ENCODE peak calls at places on chromosomes 7 and 10, in five cellular contexts. I, X, H, K and B are unnamed samples.

GRCh38 chr7:66198461-66198860 is 6.7 kb upstream of the TPST1 start:
- DNase-seq in I (no peak), X (no peak), H (no peak), K (no peak), B (no peak)

GRCh38 chr7:2738766-2739549 is 51.0 kb downstream of the AMZ1 start:
- DNase-seq in I (no peak), X (no peak), H (no peak), K (no peak), B (no peak)

GRCh38 chr7:14125998-14126397 is 136.5 kb upstream of the ETV1 start:
- DNase-seq in I (no peak), X (no peak), H (no peak), K (no peak), B (no peak)

GRCh38 chr10:6813876-6814275 is 233.8 kb upstream of the PRKCQ start:
- DNase-seq in I (no peak), X (no peak), H (no peak), K (no peak), B (no peak)

GRCh38 chr10:121580276-121581116 is 17.7 kb downstream of the FGFR2 start:
- DNase-seq in I (no peak), X (no peak), H (no peak), K (no peak), B (no peak)

GRCh38 chr7:28157311-28157710 is 23.3 kb downstream of the JAZF1 start:
- DNase-seq in I (no peak), X (no peak), H (no peak), K (no peak), B (no peak)

GRCh38 chr7:37285701-37286475 is 162.8 kb downstream of the ELMO1 start:
- DNase-seq in I (no peak), X (no peak), H (no peak), K (no peak), B (no peak)

GRCh38 chr10:123573236-123574147 is 92.7 kb upstream of the GPR26 start:
- DNase-seq in I (no peak), X (no peak), H (peak), K (no peak), B (no peak)

GRCh38 chr7:28272461-28272877 is 91.9 kb upstream of the JAZF1 start:
- DNase-seq in I (no peak), X (no peak), H (no peak), K (peak), B (peak)

GRCh38 chr7:44604941-44605340 is 1.5 kb upstream of the OGDH start:
- DNase-seq in I (no peak), X (no peak), H (no peak), K (no peak), B (no peak)

GRCh38 chr7:107396990-107397389 is 72.9 kb upstream of the GPR22 start:
- DNase-seq in I (no peak), X (no peak), H (peak), K (no peak), B (no peak)

GRCh38 chr7:50848203-50848602 is 65.5 kb upstream of the GRB10 start:
- DNase-seq in I (no peak), X (no peak), H (no peak), K (no peak), B (no peak)

GRCh38 chr10:14564268-14564744 is 210.4 kb downstream of the FAM107B start:
- DNase-seq in I (no peak), X (no peak), H (no peak), K (no peak), B (no peak)

GRCh38 chr7:125563964-125564529 is 634.4 kb upstream of the POT1 start:
- DNase-seq in I (no peak), X (no peak), H (no peak), K (no peak), B (no peak)

GRCh38 chr7:5425507-5426225 is 2.0 kb upstream of the TNRC18 start:
- DNase-seq in I (no peak), X (no peak), H (no peak), K (no peak), B (peak)

GRCh38 chr7:91569702-91570457 is 305.6 kb downstream of the FZD1 start:
- DNase-seq in I (no peak), X (no peak), H (no peak), K (no peak), B (peak)

GRCh38 chr10:69972951-69973350 is 79.7 kb upstream of the MACROH2A2 start:
- DNase-seq in I (no peak), X (no peak), H (no peak), K (no peak), B (no peak)

GRCh38 chr7:36658603-36659516 is 65.4 kb downstream of the AOAH start:
- DNase-seq in I (no peak), X (no peak), H (no peak), K (no peak), B (peak)

GRCh38 chr10:96271017-96271815 is at the start of gene BLNK:
- DNase-seq in I (no peak), X (no peak), H (no peak), K (no peak), B (no peak)

GRCh38 chr10:33258951-33259350 is 75.5 kb downstream of the NRP1 start:
- DNase-seq in I (no peak), X (no peak), H (no peak), K (no peak), B (no peak)

GRCh38 chr7:117862378-117862777 is 10.9 kb downstream of the CTTNBP2 start:
- DNase-seq in I (no peak), X (no peak), H (no peak), K (no peak), B (no peak)

GRCh38 chr7:130367088-130367755 is 13.1 kb upstream of the CPA1 start:
- DNase-seq in I (no peak), X (no peak), H (peak), K (no peak), B (no peak)

GRCh38 chr7:142791502-142791901 is 20.7 kb downstream of the PRSS2 start:
- DNase-seq in I (no peak), X (no peak), H (no peak), K (no peak), B (no peak)

GRCh38 chr7:70647801-70648491 is 484.0 kb upstream of the GALNT17 start:
- DNase-seq in I (no peak), X (peak), H (peak), K (no peak), B (no peak)

GRCh38 chr10:98748298-98748697 is 301.6 kb upstream of the HPS1 start:
- DNase-seq in I (no peak), X (no peak), H (no peak), K (no peak), B (no peak)

GRCh38 chr7:79876769-79877362 is 257.8 kb upstream of the GNAI1 start:
- DNase-seq in I (no peak), X (no peak), H (no peak), K (no peak), B (peak)